ENCODE peak calls at places on chromosome 16, in ten cellular contexts. L, X, E, N, A, O, Y, C, Q and D are unnamed samples.

GRCh38 chr16:30903002-30903401 is 6.6 kb downstream of the CTF1 start:
- DNase-seq in L (no peak), X (no peak), E (no peak), N (no peak), A (no peak), O (no peak), Y (no peak), C (no peak), Q (no peak), D (no peak)

GRCh38 chr16:46972971-46973456 is 460 bp downstream of the DNAJA2 start:
- DNase-seq in L (peak; percentile 44), X (no peak), E (peak; percentile 27), N (no peak), A (peak; percentile 26), O (peak; percentile 53), Y (no peak), C (peak; percentile 26), Q (peak; percentile 60), D (no peak)

GRCh38 chr16:50213939-50214519 is 52.3 kb upstream of the ADCY7 start:
- DNase-seq in L (peak; percentile 46), X (no peak), E (no peak), N (no peak), A (peak; percentile 53), O (no peak), Y (no peak), C (peak; percentile 54), Q (peak; percentile 61), D (no peak)

GRCh38 chr16:79430129-79430789 is 170.3 kb downstream of the MAF start:
- DNase-seq in L (no peak), X (no peak), E (no peak), N (no peak), A (no peak), O (peak; percentile 29), Y (no peak), C (no peak), Q (no peak), D (no peak)

GRCh38 chr16:82061861-82062525 is 26.9 kb downstream of the HSD17B2 start:
- DNase-seq in L (no peak), X (no peak), E (no peak), N (no peak), A (peak; percentile 47), O (no peak), Y (no peak), C (no peak), Q (no peak), D (no peak)

GRCh38 chr16:13426279-13426678 is 493.7 kb upstream of the ERCC4 start:
- DNase-seq in L (no peak), X (no peak), E (no peak), N (no peak), A (no peak), O (no peak), Y (no peak), C (no peak), Q (no peak), D (no peak)

GRCh38 chr16:51365715-51366114 is 214.6 kb upstream of the SALL1 start:
- DNase-seq in L (no peak), X (no peak), E (no peak), N (no peak), A (no peak), O (no peak), Y (no peak), C (no peak), Q (no peak), D (no peak)

GRCh38 chr16:89574681-89575246 is 794 bp upstream of the CPNE7 start:
- DNase-seq in L (peak; percentile 93), X (no peak), E (peak; percentile 54), N (no peak), A (peak; percentile 74), O (peak; percentile 57), Y (no peak), C (no peak), Q (peak; percentile 52), D (no peak)

GRCh38 chr16:87657621-87658192 is 55.4 kb downstream of the JPH3 start:
- DNase-seq in L (no peak), X (no peak), E (no peak), N (no peak), A (peak; percentile 24), O (no peak), Y (no peak), C (no peak), Q (no peak), D (no peak)

GRCh38 chr16:11497329-11497805 is 89.4 kb downstream of the LITAF start:
- DNase-seq in L (peak; percentile 80), X (peak; percentile 93), E (no peak), N (peak; percentile 80), A (peak; percentile 55), O (peak; percentile 78), Y (peak; percentile 94), C (no peak), Q (peak; percentile 26), D (peak; percentile 90)

GRCh38 chr16:80803341-80804060 is 897 bp downstream of the CDYL2 start:
- DNase-seq in L (peak; percentile 45), X (no peak), E (peak; percentile 17), N (no peak), A (no peak), O (peak; percentile 28), Y (no peak), C (peak; percentile 20), Q (peak; percentile 1), D (no peak)

GRCh38 chr16:27441276-27441675 is 39.3 kb downstream of the IL21R start:
- DNase-seq in L (no peak), X (no peak), E (no peak), N (no peak), A (no peak), O (no peak), Y (no peak), C (no peak), Q (no peak), D (no peak)

GRCh38 chr16:61926766-61927165 is 109.5 kb downstream of the CDH8 start:
- DNase-seq in L (peak; percentile 5), X (no peak), E (no peak), N (no peak), A (peak; percentile 5), O (no peak), Y (no peak), C (no peak), Q (no peak), D (no peak)

GRCh38 chr16:2341456-2342447 is 1.2 kb upstream of the ABCA3 start:
- DNase-seq in L (no peak), X (no peak), E (peak; percentile 9), N (no peak), A (no peak), O (no peak), Y (no peak), C (no peak), Q (no peak), D (no peak)

GRCh38 chr16:74577882-74578366 is 29.0 kb downstream of the GLG1 start:
- DNase-seq in L (peak; percentile 33), X (no peak), E (no peak), N (no peak), A (peak; percentile 64), O (no peak), Y (no peak), C (no peak), Q (no peak), D (no peak)

GRCh38 chr16:84957792-84958191 is 53.5 kb downstream of the ZDHHC7 start:
- DNase-seq in L (no peak), X (no peak), E (no peak), N (no peak), A (no peak), O (no peak), Y (no peak), C (no peak), Q (no peak), D (no peak)

GRCh38 chr16:75130150-75130771 is 13.7 kb upstream of the LDHD start:
- DNase-seq in L (no peak), X (no peak), E (no peak), N (no peak), A (no peak), O (no peak), Y (no peak), C (no peak), Q (no peak), D (no peak)

GRCh38 chr16:7332611-7333010 is at the start of gene RBFOX1:
- DNase-seq in L (no peak), X (no peak), E (no peak), N (no peak), A (no peak), O (no peak), Y (no peak), C (no peak), Q (no peak), D (no peak)

GRCh38 chr16:19563377-19563776 is 7.9 kb downstream of the VPS35L start:
- DNase-seq in L (no peak), X (no peak), E (no peak), N (no peak), A (no peak), O (no peak), Y (no peak), C (no peak), Q (no peak), D (no peak)

GRCh38 chr16:27127293-27127692 is 60.6 kb downstream of the C16orf82 start:
- DNase-seq in L (peak; percentile 83), X (no peak), E (no peak), N (no peak), A (peak; percentile 31), O (no peak), Y (no peak), C (no peak), Q (no peak), D (no peak)

GRCh38 chr16:1160773-1161348 is 8.0 kb downstream of the CACNA1H start:
- DNase-seq in L (no peak), X (no peak), E (no peak), N (no peak), A (no peak), O (no peak), Y (no peak), C (no peak), Q (no peak), D (no peak)

GRCh38 chr16:26668026-26668425 is 398.7 kb upstream of the C16orf82 start:
- DNase-seq in L (no peak), X (no peak), E (no peak), N (no peak), A (no peak), O (no peak), Y (no peak), C (no peak), Q (no peak), D (no peak)

GRCh38 chr16:57394444-57394843 is 10.1 kb upstream of the CCL17 start:
- DNase-seq in L (no peak), X (no peak), E (no peak), N (no peak), A (peak; percentile 21), O (peak; percentile 76), Y (no peak), C (no peak), Q (no peak), D (no peak)

GRCh38 chr16:3065069-3065741 is at the start of gene IL32:
- DNase-seq in L (peak; percentile 86), X (no peak), E (no peak), N (peak; percentile 33), A (peak; percentile 83), O (peak; percentile 92), Y (no peak), C (no peak), Q (no peak), D (no peak)

GRCh38 chr16:7137560-7138330 is 194.9 kb upstream of the RBFOX1 start:
- DNase-seq in L (no peak), X (no peak), E (no peak), N (peak; percentile 43), A (peak; percentile 7), O (no peak), Y (no peak), C (no peak), Q (no peak), D (no peak)

GRCh38 chr16:13540771-13541170 is 379.2 kb upstream of the ERCC4 start:
- DNase-seq in L (no peak), X (no peak), E (no peak), N (no peak), A (no peak), O (no peak), Y (no peak), C (no peak), Q (no peak), D (no peak)

GRCh38 chr16:57613514-57613913 is 14.9 kb upstream of the ADGRG1 start:
- DNase-seq in L (no peak), X (no peak), E (no peak), N (no peak), A (no peak), O (no peak), Y (no peak), C (no peak), Q (no peak), D (no peak)

GRCh38 chr16:3961449-3961849 is 80.9 kb upstream of the CREBBP start:
- DNase-seq in L (peak; percentile 64), X (peak; percentile 69), E (no peak), N (no peak), A (no peak), O (no peak), Y (peak; percentile 46), C (no peak), Q (no peak), D (no peak)